ENCODE peak calls at places on chromosomes 7 and 10, in six cellular contexts. L is fibroblast of the aortic adventitia, P is tibial nerve, R is uterus, K is IMR-90, Q is sigmoid colon. V is an unnamed sample.

GRCh38 chr10:122149607-122150505 is 121.2 kb upstream of the BTBD16 start:
- DNase-seq in K (no peak), P (no peak), L (peak), Q (peak), R (peak), V (peak)

GRCh38 chr7:114155106-114155765 is 236.4 kb upstream of the PPP1R3A start:
- DNase-seq in P (no peak), R (no peak), L (no peak), K (no peak), Q (no peak), V (no peak)

GRCh38 chr10:98045785-98046389 is 15.5 kb upstream of the CRTAC1 start:
- DNase-seq in R (peak), K (peak), L (peak), Q (peak), P (peak), V (peak)

GRCh38 chr10:12839349-12839927 is 162.1 kb downstream of the CCDC3 start:
- DNase-seq in P (no peak), L (no peak), R (no peak), K (no peak), Q (no peak), V (no peak)

GRCh38 chr7:43454936-43455518 is 127.9 kb upstream of the STK17A start:
- DNase-seq in L (peak), P (no peak), R (no peak), Q (no peak), K (peak), V (no peak)

GRCh38 chr7:108094375-108094774 is 35.8 kb downstream of the LAMB4 start:
- DNase-seq in L (peak), R (no peak), Q (no peak), K (peak), P (no peak), V (no peak)

GRCh38 chr7:82578430-82578829 is 134.9 kb upstream of the CACNA2D1 start:
- DNase-seq in K (peak), P (no peak), R (no peak), Q (no peak), L (peak), V (no peak)

GRCh38 chr10:80694930-80695329 is 157.2 kb downstream of the SH2D4B start:
- DNase-seq in K (no peak), Q (no peak), R (no peak), L (no peak), P (no peak), V (no peak)

GRCh38 chr7:132584796-132585494 is 8.7 kb upstream of the PLXNA4 start:
- DNase-seq in Q (no peak), R (no peak), L (no peak), P (no peak), K (no peak), V (no peak)

GRCh38 chr10:48205918-48206317 is 68.6 kb downstream of the FRMPD2 start:
- DNase-seq in K (no peak), P (no peak), Q (no peak), L (no peak), R (no peak), V (no peak)

GRCh38 chr7:159169391-159169790 is 24.7 kb upstream of the VIPR2 start:
- DNase-seq in P (no peak), Q (no peak), R (no peak), K (no peak), L (no peak), V (no peak)

DNA sequence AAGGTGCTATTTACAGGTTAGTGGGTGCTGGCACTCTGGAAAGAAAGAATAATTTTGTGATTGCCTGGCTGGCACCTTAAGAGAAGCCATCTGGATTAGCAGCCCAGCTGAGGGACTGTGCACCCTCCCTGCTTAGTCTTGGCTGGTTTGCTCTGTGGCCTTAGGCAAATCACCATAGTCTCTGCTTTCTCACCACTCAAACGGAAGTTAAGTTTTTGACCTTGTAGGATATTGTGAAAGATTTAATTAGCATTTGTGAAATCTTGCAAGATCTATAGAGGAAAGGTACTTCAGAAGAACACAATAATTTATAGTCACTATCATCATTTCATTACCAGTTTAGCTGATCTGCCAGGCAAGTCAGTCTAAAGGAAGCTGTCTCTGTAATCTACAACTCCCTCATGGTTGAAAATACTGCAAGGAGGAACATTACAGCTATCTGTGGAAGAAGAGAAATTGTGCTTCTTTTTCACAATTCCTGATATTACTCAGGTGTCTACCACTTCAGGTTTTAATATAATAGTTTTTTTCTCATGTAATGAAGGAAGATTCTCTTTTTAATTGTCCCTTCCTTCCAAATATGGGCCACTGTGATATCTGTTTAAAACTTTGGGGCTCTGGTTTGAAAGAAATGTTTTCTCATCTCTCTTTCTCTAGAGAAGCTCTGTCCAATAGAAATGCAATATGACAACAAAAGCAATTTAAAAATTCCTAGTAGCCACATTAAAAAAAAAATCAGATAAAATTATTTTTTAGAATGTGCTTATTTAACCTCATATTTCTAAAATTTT is 219.6 kb downstream of the PTEN start:
- DNase-seq in K (no peak), P (no peak), R (no peak), L (no peak), Q (no peak), V (no peak)
- TF ChIP-seq CTCF in K (no peak), P (no peak), R (no peak), L (no peak), Q (no peak), V (no peak)

DNA sequence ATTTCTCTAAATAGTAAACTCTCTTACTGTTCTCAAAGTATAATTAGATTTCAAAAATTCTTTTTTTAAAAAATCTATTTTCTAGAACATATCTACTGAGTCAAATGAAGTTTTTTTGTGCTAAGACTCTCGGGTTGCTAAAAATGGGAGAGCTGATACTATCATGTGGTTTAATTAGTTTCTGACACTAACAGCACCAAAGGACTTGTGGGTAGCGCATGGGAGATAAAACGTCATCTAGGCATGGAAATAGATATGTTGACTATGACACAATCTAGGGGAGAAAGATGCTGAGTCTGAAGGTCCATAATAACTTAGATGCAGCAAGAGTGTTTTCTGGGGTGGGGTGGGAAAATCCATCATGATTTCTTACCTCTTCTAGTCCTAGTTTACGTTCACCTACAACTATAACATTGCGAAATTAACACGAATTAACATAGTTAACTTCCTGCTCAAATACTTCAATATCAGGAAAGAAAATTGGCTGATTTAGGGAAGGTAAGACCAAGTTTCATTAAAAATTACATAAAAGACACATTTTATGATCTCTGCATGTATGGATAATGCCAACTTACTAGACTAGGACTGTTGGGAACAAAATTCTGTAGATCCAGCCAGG is 14.3 kb upstream of the ARMC3 start:
- DNase-seq in R (no peak), L (no peak), Q (no peak), P (no peak), K (no peak), V (no peak)
- H3K4me3 ChIP-seq in R (no peak), L (no peak), Q (no peak), P (no peak), K (no peak), V (no peak)

GRCh38 chr10:119418401-119418800 is 124.1 kb downstream of the RGS10 start:
- DNase-seq in P (no peak), Q (no peak), L (no peak), R (no peak), K (no peak), V (peak)

GRCh38 chr10:119415121-119415520 is 127.4 kb downstream of the RGS10 start:
- DNase-seq in P (no peak), R (no peak), L (no peak), Q (no peak), K (no peak), V (no peak)

GRCh38 chr10:119417852-119418251 is 124.7 kb downstream of the RGS10 start:
- DNase-seq in Q (no peak), K (no peak), R (no peak), L (no peak), P (no peak), V (no peak)

GRCh38 chr10:119415536-119416527 is 126.7 kb downstream of the RGS10 start:
- DNase-seq in K (no peak), R (no peak), P (no peak), Q (no peak), L (no peak), V (no peak)

GRCh38 chr10:119416855-119417254 is 125.7 kb downstream of the RGS10 start:
- DNase-seq in L (peak), R (peak), K (peak), Q (peak), P (peak), V (peak)
- TF ChIP-seq CTCF in L (peak), R (peak), K (peak), Q (peak), P (peak), V (peak)

GRCh38 chr10:13913890-13914289 is 327.1 kb downstream of the PRPF18 start:
- DNase-seq in Q (peak), K (no peak), P (no peak), R (no peak), L (no peak), V (no peak)
- H3K4me3 ChIP-seq in Q (no peak), K (no peak), P (no peak), R (no peak), L (no peak), V (no peak)

GRCh38 chr7:26897928-26898327 is 33.5 kb upstream of the SKAP2 start:
- DNase-seq in P (no peak), R (no peak), K (no peak), L (no peak), Q (no peak), V (no peak)

GRCh38 chr7:26898917-26899316 is 34.5 kb upstream of the SKAP2 start:
- DNase-seq in K (no peak), P (no peak), Q (no peak), R (no peak), L (no peak), V (no peak)

GRCh38 chr7:26900283-26900682 is 35.9 kb upstream of the SKAP2 start:
- DNase-seq in Q (no peak), L (no peak), R (no peak), P (no peak), K (no peak), V (no peak)

DNA sequence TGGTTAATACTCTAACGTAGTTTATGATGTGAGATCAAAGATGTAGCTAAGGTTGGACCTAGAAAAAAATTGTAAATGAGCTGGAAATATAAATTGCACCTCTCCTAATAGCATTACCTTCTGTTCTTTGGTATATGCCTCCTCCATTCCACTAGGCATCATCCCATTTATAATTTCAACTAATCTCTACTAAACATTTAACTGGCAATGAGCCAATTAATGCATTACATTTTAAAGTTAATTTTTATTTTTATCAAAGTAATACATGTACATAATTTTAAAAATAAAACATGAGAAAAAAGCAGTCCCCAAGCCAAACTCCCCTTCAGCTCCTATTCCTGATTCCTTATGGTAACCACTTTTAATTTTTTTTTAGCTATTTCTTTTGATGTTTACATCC is 35.1 kb upstream of the SKAP2 start:
- DNase-seq in K (no peak), R (no peak), L (no peak), Q (no peak), P (no peak), V (no peak)
- TF ChIP-seq CTCF in K (no peak), R (no peak), L (no peak), Q (no peak), P (no peak), V (no peak)

GRCh38 chr7:92179393-92179924 is 517 bp upstream of the LRRD1 start:
- DNase-seq in P (no peak), Q (no peak), R (no peak), K (peak), L (no peak), V (no peak)
- H3K4me3 ChIP-seq in P (peak), Q (peak), R (peak), K (peak), L (peak), V (peak)

DNA sequence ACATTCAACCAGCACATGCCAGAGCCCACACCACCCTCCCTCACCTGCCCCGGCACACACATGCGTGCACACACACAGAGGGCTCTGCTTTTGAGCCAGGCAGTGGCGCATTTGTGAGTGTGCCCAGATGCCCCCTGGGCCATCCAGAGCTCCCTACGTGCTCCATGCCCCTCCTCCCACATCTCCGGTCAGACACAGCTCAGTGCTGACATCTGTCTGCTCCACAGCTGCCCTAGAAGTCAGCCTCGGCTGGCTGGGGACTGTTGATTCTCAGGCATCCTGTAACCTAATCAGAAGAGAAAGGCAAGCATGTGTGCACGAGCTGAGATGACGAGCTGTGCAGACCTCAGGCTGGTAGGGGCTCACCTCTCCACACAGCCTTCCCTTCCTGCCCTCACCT is 135.1 kb downstream of the ZMIZ1 start:
- DNase-seq in Q (no peak), L (no peak), K (no peak), P (no peak), R (no peak), V (no peak)
- TF ChIP-seq CTCF in Q (no peak), L (no peak), K (no peak), P (no peak), R (no peak), V (no peak)

V was measured in psoas muscle.